ENCODE peak calls at places on chromosomes 16 and 17, in six cellular contexts. L is A549, S is K562, P is endothelial cell of umbilical vein, K is GM12878, J is HepG2. I is an unnamed sample.

GRCh38 chr16:30561212-30561816 is 3.1 kb upstream of the ZNF764 start:
- DNase-seq in J (no peak), S (no peak), K (no peak), L (no peak), P (peak), I (no peak)

GRCh38 chr16:66678314-66678713 is 18.2 kb downstream of the CMTM4 start:
- DNase-seq in K (no peak), S (no peak), J (no peak), P (no peak), L (no peak), I (no peak)

GRCh38 chr17:58401287-58401686 is 16.0 kb downstream of the RNF43 start:
- DNase-seq in P (no peak), L (no peak), J (no peak), S (no peak), K (no peak), I (no peak)

GRCh38 chr16:89476811-89477261 is 13.5 kb downstream of the ANKRD11 start:
- DNase-seq in L (no peak), P (no peak), S (no peak), J (no peak), K (peak), I (peak)

GRCh38 chr16:69701452-69701851 is 24.9 kb downstream of the NQO1 start:
- DNase-seq in K (no peak), P (no peak), S (no peak), J (no peak), L (no peak), I (no peak)

GRCh38 chr17:79116575-79117368 is 42.1 kb downstream of the ENGASE start:
- DNase-seq in P (no peak), J (no peak), L (no peak), K (no peak), S (no peak), I (no peak)

GRCh38 chr17:38672788-38673713 is 1.7 kb downstream of the EPOP start:
- DNase-seq in J (no peak), K (no peak), P (no peak), L (no peak), S (no peak), I (no peak)

GRCh38 chr16:2470603-2471015 is 488 bp upstream of the NTN3 start:
- DNase-seq in K (no peak), S (no peak), P (no peak), L (no peak), J (no peak), I (peak)

GRCh38 chr17:7835818-7836595 is 2.0 kb downstream of the KDM6B start:
- DNase-seq in P (peak), K (no peak), J (peak), S (no peak), L (peak), I (peak)

GRCh38 chr16:89446136-89446974 is 44.0 kb downstream of the ANKRD11 start:
- DNase-seq in K (no peak), P (no peak), S (no peak), J (no peak), L (no peak), I (peak)

GRCh38 chr17:62950067-62950466 is 16.0 kb upstream of the TANC2 start:
- DNase-seq in S (no peak), K (no peak), P (no peak), J (no peak), L (no peak), I (no peak)

GRCh38 chr16:49978569-49979326 is 46.3 kb upstream of the CNEP1R1 start:
- DNase-seq in J (no peak), K (no peak), P (no peak), L (no peak), S (no peak), I (no peak)

GRCh38 chr16:31880322-31880979 is 6.8 kb downstream of the ZNF267 start:
- DNase-seq in S (peak), P (peak), J (no peak), K (peak), L (no peak), I (peak)

GRCh38 chr16:12801511-12802042 is 2.1 kb downstream of the CPPED1 start:
- DNase-seq in L (no peak), J (peak), K (peak), S (peak), P (peak), I (peak)

GRCh38 chr17:62700964-62701705 is 73.7 kb downstream of the MRC2 start:
- DNase-seq in K (no peak), P (no peak), J (no peak), S (no peak), L (no peak), I (no peak)

GRCh38 chr17:60968266-60968665 is 290.6 kb downstream of the BCAS3 start:
- DNase-seq in P (no peak), K (no peak), L (no peak), J (no peak), S (no peak), I (no peak)

GRCh38 chr16:88686062-88686438 is 257 bp downstream of the SNAI3 start:
- DNase-seq in K (no peak), J (no peak), S (peak), P (no peak), L (no peak), I (no peak)

GRCh38 chr17:79757140-79757745 is 20.7 kb upstream of the CBX2 start:
- DNase-seq in L (no peak), K (no peak), J (no peak), S (no peak), P (no peak), I (no peak)

GRCh38 chr16:54072237-54072636 is 214.3 kb downstream of the IRX3 start:
- DNase-seq in K (no peak), P (no peak), J (no peak), S (no peak), L (no peak), I (no peak)

GRCh38 chr17:4438162-4438944 is 4.6 kb downstream of the SPNS3 start:
- DNase-seq in S (no peak), L (no peak), P (no peak), J (peak), K (no peak), I (no peak)

GRCh38 chr16:16116841-16117240 is 106.5 kb downstream of the ABCC6 start:
- DNase-seq in J (no peak), P (no peak), S (no peak), L (no peak), K (no peak), I (no peak)

GRCh38 chr17:4327638-4328037 is 38.8 kb downstream of the UBE2G1 start:
- DNase-seq in L (peak), J (no peak), K (no peak), P (no peak), S (no peak), I (no peak)

GRCh38 chr17:73710095-73710592 is 65.9 kb upstream of the SDK2 start:
- DNase-seq in J (peak), L (peak), S (peak), K (peak), P (no peak), I (peak)

GRCh38 chr17:64991726-64992125 is 64.8 kb downstream of the GNA13 start:
- DNase-seq in J (no peak), L (no peak), P (no peak), K (no peak), S (no peak), I (no peak)

GRCh38 chr17:73256220-73256619 is 5.5 kb downstream of the CPSF4L start:
- DNase-seq in J (no peak), S (no peak), L (no peak), K (no peak), P (no peak), I (no peak)

GRCh38 chr16:57982345-57982744 is 11.4 kb upstream of the CNGB1 start:
- DNase-seq in L (no peak), K (no peak), S (no peak), J (no peak), P (no peak), I (no peak)

GRCh38 chr17:27477971-27478684 is 21.9 kb downstream of the KSR1 start:
- DNase-seq in S (no peak), K (no peak), P (no peak), J (no peak), L (no peak), I (no peak)

GRCh38 chr16:10992797-10993196 is 48.4 kb downstream of the CLEC16A start:
- DNase-seq in K (no peak), L (peak), J (no peak), P (peak), S (peak), I (peak)

GRCh38 chr17:2174471-2175293 is 119.8 kb downstream of the HIC1 start:
- DNase-seq in J (peak), S (no peak), P (peak), L (no peak), K (no peak), I (no peak)

GRCh38 chr17:71615820-71616219 is 505.0 kb upstream of the SOX9 start:
- DNase-seq in L (no peak), S (no peak), J (no peak), P (no peak), K (no peak), I (no peak)

GRCh38 chr17:80201446-80201845 is 18.7 kb downstream of the SGSH start:
- DNase-seq in K (no peak), J (no peak), P (no peak), L (no peak), S (no peak), I (no peak)

GRCh38 chr16:1005286-1005685 is 23.7 kb downstream of the SOX8 start:
- DNase-seq in J (no peak), L (no peak), K (no peak), S (no peak), P (no peak), I (no peak)

GRCh38 chr17:6704472-6705052 is 8.6 kb downstream of the SLC13A5 start:
- DNase-seq in L (no peak), P (no peak), S (no peak), K (no peak), J (peak), I (no peak)

GRCh38 chr17:6703751-6704150 is 9.4 kb downstream of the SLC13A5 start:
- DNase-seq in L (no peak), J (no peak), K (no peak), S (no peak), P (no peak), I (no peak)

GRCh38 chr17:6708357-6708961 is 4.7 kb downstream of the SLC13A5 start:
- DNase-seq in L (no peak), K (no peak), J (no peak), P (no peak), S (no peak), I (no peak)

GRCh38 chr17:6706499-6706898 is 6.7 kb downstream of the SLC13A5 start:
- DNase-seq in P (no peak), L (no peak), J (no peak), S (no peak), K (no peak), I (no peak)

GRCh38 chr17:6706996-6707395 is 6.2 kb downstream of the SLC13A5 start:
- DNase-seq in P (no peak), J (no peak), S (no peak), L (no peak), K (no peak), I (no peak)
- TF ChIP-seq MYC in P (no peak), J (no peak), S (no peak), L (no peak), K (no peak), I (no peak)

DNA sequence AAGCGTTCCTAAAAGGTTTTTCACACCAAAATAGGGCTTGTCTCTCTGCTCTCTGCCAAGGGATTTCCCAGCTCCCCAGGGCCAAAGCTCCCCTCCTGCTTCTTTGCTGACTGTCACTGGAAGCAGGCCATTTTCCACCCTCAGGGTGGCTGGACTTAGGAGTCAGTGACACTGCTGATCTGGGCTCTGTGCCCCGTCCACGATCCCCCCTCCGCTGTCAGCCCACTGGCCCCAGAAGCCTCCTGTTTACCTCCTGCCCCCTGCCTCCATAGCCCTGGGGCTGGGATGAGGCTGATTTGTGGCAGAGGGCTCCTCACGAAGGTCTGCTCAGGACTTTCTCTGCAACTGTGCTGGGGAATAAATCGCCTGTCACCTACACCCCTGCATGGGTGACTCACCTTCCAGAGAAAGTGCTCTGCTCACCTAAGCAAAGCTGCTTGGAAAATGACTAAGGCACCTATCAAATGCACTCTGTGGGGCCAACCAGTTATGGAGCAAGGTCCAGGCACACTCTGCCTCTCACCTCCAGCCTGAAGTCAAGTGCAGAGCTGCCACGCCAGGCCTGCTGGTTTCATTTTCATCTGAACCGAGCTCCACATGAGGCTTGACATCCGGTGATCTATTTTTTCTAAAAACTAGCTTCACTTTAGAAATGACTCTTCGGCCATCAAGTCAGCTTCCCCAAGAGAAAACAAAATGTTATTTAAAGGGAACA is 4.9 kb downstream of the MAP3K14 start:
- DNase-seq in J (peak), S (no peak), P (no peak), K (no peak), L (peak), I (no peak)
- TF ChIP-seq POLR2A in J (no peak), S (no peak), P (no peak), K (peak), L (no peak), I (no peak)

DNA sequence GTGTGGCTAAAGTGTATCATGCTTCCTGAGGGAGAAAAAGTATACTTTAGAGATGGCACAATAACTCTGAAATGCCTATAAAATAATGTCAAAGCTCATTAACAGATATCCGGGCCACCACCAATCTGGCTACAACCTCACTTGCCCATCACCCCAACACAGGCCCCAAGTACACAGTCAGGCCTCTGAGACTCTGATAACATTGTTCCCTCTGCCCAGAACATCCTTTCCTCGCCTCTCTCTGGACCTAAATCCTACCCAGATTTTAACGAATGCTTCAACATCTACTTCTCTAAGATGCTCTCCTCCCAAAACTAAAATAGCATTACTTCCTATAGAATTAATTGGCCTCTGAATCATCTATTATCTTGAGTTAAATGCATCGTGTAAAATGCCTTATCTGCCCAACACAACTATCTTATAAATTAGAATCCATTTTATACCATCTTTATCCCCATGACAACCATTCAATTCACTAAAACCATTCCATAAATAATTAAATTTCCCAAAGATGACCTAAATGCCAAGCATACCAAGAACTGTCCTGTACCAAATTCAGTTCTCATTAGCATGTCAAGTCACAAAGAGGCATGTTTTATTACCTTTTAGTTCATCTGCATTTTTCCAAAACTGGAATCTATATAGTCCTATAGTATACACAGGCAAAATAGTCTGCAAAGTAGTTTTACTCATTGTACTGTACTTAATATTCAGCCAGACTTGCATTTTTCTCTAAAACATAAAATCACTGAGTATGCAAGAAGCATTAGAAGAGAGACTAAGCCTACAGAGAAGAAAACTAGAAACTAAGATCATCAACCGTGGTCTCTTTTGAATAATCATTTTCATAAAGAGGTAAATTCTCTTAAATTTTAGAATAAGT is 15.6 kb downstream of the HELZ start:
- DNase-seq in P (no peak), L (no peak), J (no peak), K (no peak), S (no peak), I (no peak)
- H3K4me3 ChIP-seq in P (no peak), L (no peak), J (no peak), K (no peak), S (no peak), I (no peak)

GRCh38 chr17:42457107-42457787 is 1.4 kb upstream of the ATP6V0A1 start:
- DNase-seq in L (no peak), K (peak), S (no peak), P (peak), J (no peak), I (peak)
- TF ChIP-seq MYC in L (no peak), K (no peak), S (no peak), P (no peak), J (no peak), I (no peak)

DNA sequence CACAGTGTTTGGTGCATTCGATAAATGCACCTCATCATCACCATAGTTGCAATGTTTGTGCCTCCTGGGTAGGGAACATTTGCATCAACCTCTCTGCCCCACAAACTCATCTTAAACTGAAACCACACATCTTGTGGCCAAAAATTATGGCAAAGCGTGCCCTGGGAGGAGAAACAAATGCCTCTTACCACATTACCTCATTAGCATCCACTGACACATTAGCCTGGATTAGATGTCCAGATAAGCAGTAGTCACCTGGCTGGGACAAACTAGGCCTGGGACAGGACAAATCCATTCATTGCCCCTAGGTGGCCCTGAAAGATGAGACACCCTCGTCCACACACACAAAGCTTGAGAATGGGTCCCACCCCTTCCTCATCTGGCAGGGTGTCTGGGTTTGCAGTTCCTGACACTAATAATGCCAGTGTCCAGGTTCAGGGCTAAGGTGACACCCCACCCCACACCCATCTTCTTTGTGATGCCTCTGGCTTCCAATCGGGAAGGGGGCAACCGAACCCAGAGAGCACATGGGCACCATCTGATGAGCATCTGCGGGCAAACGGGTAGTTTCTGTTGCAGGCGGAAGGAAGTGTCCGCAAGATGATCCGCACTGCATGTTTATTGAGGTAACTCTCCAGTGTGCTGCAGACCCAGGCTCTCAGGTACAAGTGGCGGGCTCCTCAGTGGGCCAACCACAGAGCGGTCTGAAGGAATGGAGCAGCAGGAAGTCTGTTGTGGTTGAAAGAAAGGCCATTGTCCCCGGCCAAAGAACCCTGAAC is 8.6 kb downstream of the XYLT1 start:
- DNase-seq in L (no peak), S (no peak), P (no peak), K (no peak), J (no peak), I (peak)
- TF ChIP-seq POLR2A in L (no peak), S (no peak), P (no peak), K (no peak), J (no peak), I (no peak)

GRCh38 chr17:29682054-29682453 is 59.3 kb upstream of the CORO6 start:
- DNase-seq in K (no peak), S (peak), J (no peak), P (peak), L (no peak), I (peak)
- H3K4me3 ChIP-seq in K (no peak), S (no peak), J (no peak), P (no peak), L (no peak), I (peak)